ENCODE peak calls at places on chromosomes 13 and 19, in four cellular contexts. O is colonic mucosa, I is GM12865, A is breast epithelium. D is an unnamed sample.

GRCh38 chr13:39106216-39106995 is 68.2 kb downstream of the NHLRC3 start:
- DNase-seq in I (no peak), A (no peak), O (peak; percentile 39), D (no peak)

GRCh38 chr13:98546402-98546801 is 30.5 kb downstream of the STK24 start:
- DNase-seq in I (no peak), A (no peak), O (no peak), D (no peak)

GRCh38 chr13:103250071-103250470 is 183.9 kb upstream of the SLC10A2 start:
- DNase-seq in O (no peak), I (no peak), A (no peak), D (no peak)

GRCh38 chr13:106375085-106375484 is 160.4 kb downstream of the EFNB2 start:
- DNase-seq in O (no peak), I (no peak), A (no peak), D (no peak)

GRCh38 chr13:45763419-45763818 is 61.3 kb downstream of the CBY2 start:
- DNase-seq in O (no peak), I (no peak), A (no peak), D (no peak)

GRCh38 chr19:11196406-11197287 is 698 bp downstream of the KANK2 start:
- DNase-seq in O (peak; percentile 43), A (no peak), I (no peak), D (no peak)

GRCh38 chr13:72204291-72204690 is 337.3 kb upstream of the DACH1 start:
- DNase-seq in O (no peak), I (no peak), A (no peak), D (no peak)

GRCh38 chr13:44364601-44365000 is 9.0 kb upstream of the SERP2 start:
- DNase-seq in A (no peak), O (no peak), I (no peak), D (no peak)

GRCh38 chr13:52127378-52127777 is 1.5 kb downstream of the NEK5 start:
- DNase-seq in O (no peak), A (no peak), I (no peak), D (no peak)

GRCh38 chr19:1512671-1513491 is at the start of gene ADAMTSL5:
- DNase-seq in I (peak; percentile 69), O (peak; percentile 82), A (no peak), D (peak; percentile 73)

GRCh38 chr19:49107625-49108459 is 6.3 kb upstream of the LIN7B start:
- DNase-seq in O (no peak), A (no peak), I (no peak), D (no peak)

GRCh38 chr13:34308725-34309124 is 490.8 kb downstream of the RFC3 start:
- DNase-seq in I (no peak), O (no peak), A (no peak), D (no peak)

GRCh38 chr13:47146991-47147783 is 250.3 kb upstream of the HTR2A start:
- DNase-seq in A (no peak), O (no peak), I (peak; percentile 82), D (peak; percentile 34)

GRCh38 chr13:105196052-105196451 is 1339.4 kb downstream of the EFNB2 start:
- DNase-seq in I (no peak), A (no peak), O (no peak), D (no peak)

GRCh38 chr13:73141292-73141771 is 82.5 kb downstream of the KLF5 start:
- DNase-seq in O (no peak), A (no peak), I (no peak), D (no peak)

DNA sequence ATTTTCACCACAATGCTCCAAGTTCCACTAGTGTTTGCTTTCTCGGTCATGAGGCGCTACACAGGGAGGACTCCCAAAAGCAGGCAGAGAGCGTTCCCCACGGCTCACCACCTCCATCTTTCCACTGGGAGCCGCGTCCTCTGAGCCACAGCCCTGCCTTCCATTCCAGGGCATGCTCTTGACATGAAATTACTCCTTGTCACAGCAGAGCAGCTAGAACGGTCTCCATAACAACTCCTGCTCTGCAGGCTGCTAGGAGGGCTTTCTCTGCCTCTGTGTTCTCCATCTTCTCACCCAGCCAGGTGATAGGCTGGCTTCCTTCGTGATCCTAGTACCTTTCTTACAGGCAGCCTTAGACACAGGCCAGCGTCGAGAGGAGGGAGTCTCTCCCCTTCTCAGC is 171.8 kb upstream of the UBL3 start:
- DNase-seq in A (no peak), O (no peak), I (no peak), D (no peak)
- H3K4me3 ChIP-seq in A (no peak overlapping the region), O (no peak overlapping the region), I (no peak overlapping the region), D (no peak overlapping the region)

DNA sequence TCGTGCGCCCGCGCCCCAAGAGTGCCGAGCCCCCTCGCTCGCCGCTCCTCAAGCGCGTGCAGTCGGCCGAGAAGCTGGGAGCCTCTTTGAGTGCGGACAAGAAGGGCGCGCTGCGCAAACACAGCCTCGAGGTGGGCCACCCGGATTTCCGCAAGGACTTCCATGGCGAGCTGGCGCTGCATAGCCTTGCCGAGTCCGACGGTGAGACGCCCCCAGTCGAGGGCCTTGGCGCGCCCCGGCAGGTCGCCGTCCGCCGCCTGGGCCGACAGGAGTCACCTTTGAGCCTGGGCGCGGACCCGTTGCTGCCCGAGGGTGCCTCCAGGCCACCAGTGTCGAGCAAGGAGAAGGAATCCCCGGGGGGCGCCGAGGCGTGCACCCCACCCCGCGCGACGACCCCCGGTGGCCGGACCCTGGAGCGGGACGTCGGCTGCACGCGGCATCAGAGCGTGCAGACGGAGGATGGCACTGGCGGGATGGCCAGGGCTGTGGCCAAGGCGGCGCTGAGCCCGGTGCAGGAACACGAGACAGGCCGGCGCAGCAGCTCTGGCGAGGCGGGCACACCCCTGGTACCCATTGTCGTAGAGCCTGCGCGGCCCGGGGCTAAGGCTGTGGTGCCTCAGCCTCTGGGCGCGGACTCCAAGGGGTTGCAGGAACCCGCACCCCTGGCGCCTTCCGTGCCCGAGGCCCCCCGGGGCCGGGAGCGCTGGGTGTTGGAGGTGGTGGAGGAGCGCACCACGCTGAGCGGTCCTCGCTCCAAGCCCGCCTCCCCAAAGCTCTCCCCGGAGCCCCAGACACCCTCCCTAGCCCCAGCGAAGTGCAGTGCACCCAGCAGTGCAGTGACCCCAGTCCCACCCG is 7.1 kb downstream of the DNASE2 start:
- DNase-seq in A (no peak), O (no peak), I (no peak), D (no peak)
- H3K4me3 ChIP-seq in A (no peak overlapping the region), O (peak overlapping the region; percentile 22), I (no peak overlapping the region), D (no peak overlapping the region)

GRCh38 chr19:46494936-46495788 is 505 bp downstream of the PNMA8B start:
- DNase-seq in A (no peak), O (no peak), I (no peak), D (no peak)
- H3K4me3 ChIP-seq in A (peak overlapping the region; percentile 25), O (peak overlapping the region; percentile 11), I (no peak overlapping the region), D (no peak overlapping the region)

GRCh38 chr19:57103573-57104277 is 16.1 kb upstream of the USP29 start:
- DNase-seq in O (peak; percentile 51), I (peak; percentile 74), A (peak; percentile 44), D (no peak)

GRCh38 chr19:57110592-57111328 is 9.0 kb upstream of the USP29 start:
- DNase-seq in I (no peak), O (no peak), A (no peak), D (no peak)

GRCh38 chr19:57111329-57111644 is 8.5 kb upstream of the USP29 start:
- DNase-seq in I (no peak), O (no peak), A (no peak), D (no peak)

GRCh38 chr19:57106646-57107235 is 13.0 kb upstream of the USP29 start:
- DNase-seq in A (no peak), O (no peak), I (no peak), D (no peak)

GRCh38 chr19:57105976-57106610 is 13.7 kb upstream of the USP29 start:
- DNase-seq in I (no peak), O (no peak), A (no peak), D (no peak)
- H3K4me3 ChIP-seq in I (no peak overlapping the region), O (no peak overlapping the region), A (no peak overlapping the region), D (no peak overlapping the region)